ENCODE peak calls at places on chromosomes 5 and 9, in nine cellular contexts. T, N, R, L, E, G, Z, A and C are unnamed samples.

GRCh38 chr5:321233-321725 is at the start of gene AHRR:
- DNase-seq in T (peak), N (peak), R (no peak), L (no peak), E (no peak), G (no peak), Z (peak), A (peak), C (no peak)

GRCh38 chr5:19874811-19875210 is 113.2 kb downstream of the CDH18 start:
- DNase-seq in T (no peak), N (no peak), R (no peak), L (no peak), E (no peak), G (no peak), Z (no peak), A (no peak), C (no peak)

GRCh38 chr5:31962928-31963327 is 211.2 kb downstream of the GOLPH3 start:
- DNase-seq in T (peak), N (no peak), R (peak), L (no peak), E (no peak), G (no peak), Z (no peak), A (no peak), C (no peak)

GRCh38 chr9:350354-350753 is 135.7 kb downstream of the DOCK8 start:
- DNase-seq in T (no peak), N (no peak), R (no peak), L (no peak), E (no peak), G (no peak), Z (no peak), A (no peak), C (no peak)

GRCh38 chr9:68750179-68750685 is 45.2 kb downstream of the PIP5K1B start:
- DNase-seq in T (no peak), N (no peak), R (no peak), L (no peak), E (no peak), G (no peak), Z (no peak), A (no peak), C (peak)

GRCh38 chr9:91758491-91758981 is 191.5 kb downstream of the ROR2 start:
- DNase-seq in T (peak), N (peak), R (peak), L (no peak), E (no peak), G (no peak), Z (peak), A (peak), C (no peak)

GRCh38 chr5:153885166-153885565 is 153.5 kb downstream of the FAM114A2 start:
- DNase-seq in T (no peak), N (no peak), R (no peak), L (no peak), E (no peak), G (no peak), Z (no peak), A (no peak), C (no peak)

GRCh38 chr9:109986423-109987055 is 206.5 kb downstream of the PALM2AKAP2 start:
- DNase-seq in T (no peak), N (no peak), R (no peak), L (peak), E (no peak), G (peak), Z (peak), A (no peak), C (peak)

GRCh38 chr5:178859625-178860521 is at the start of gene ZNF354B:
- DNase-seq in T (peak), N (peak), R (peak), L (peak), E (peak), G (peak), Z (peak), A (peak), C (peak)

GRCh38 chr5:138755084-138755748 is 2.0 kb downstream of the CTNNA1 start:
- DNase-seq in T (no peak), N (peak), R (no peak), L (no peak), E (no peak), G (no peak), Z (no peak), A (no peak), C (no peak)

GRCh38 chr5:138754699-138755057 is 1.5 kb downstream of the CTNNA1 start:
- DNase-seq in T (no peak), N (no peak), R (peak), L (no peak), E (no peak), G (no peak), Z (no peak), A (no peak), C (no peak)

GRCh38 chr5:138752341-138752950 is 779 bp upstream of the CTNNA1 start:
- DNase-seq in T (peak), N (no peak), R (peak), L (no peak), E (no peak), G (no peak), Z (no peak), A (peak), C (no peak)

GRCh38 chr5:138753794-138754698 is 821 bp downstream of the CTNNA1 start:
- DNase-seq in T (peak), N (peak), R (peak), L (peak), E (peak), G (no peak), Z (peak), A (peak), C (peak)

DNA sequence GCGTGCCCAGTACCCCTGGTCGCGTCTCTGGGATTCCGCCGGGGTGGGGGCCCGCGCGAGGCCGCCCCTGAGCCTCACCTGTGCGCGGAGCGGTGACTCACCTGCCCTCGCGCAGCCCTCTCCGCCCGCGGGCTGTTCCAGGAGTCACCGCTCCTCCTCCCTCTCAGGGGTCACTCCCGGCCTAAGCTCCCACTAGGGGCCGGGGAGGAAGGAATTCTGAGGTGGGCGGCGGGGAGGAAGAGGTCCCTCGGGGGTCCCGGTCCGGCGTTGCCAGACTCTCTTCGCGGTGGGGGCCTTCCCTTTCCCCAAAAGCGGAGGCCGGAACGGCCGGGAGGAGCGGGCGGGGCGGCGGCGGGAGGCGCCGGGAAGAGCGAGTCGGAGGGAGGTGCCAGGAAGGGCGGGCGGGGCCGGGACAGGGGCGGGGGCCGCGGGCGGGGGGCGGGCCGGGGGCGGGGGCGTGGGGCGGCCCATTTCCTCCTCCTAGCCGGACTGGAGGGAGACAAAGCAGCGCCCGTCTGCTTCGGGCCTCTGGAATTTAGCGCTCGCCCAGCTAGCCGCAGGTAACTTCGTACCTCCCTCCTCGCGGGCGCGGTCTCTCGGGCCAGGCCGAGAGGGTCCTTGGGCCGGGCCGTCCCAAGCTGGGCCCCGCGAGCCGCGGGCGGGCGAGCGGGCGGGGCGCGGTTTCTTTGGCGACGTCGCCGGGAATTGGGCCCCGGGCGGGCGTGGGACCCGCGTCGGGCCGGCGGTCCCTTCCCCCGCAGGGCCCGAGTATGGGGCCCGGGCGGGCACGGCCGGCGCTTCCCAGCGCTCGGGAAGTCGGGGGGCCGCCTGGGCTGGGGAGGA is at the start of gene CTNNA1:
- DNase-seq in T (peak), N (peak), R (peak), L (no peak), E (peak), G (no peak), Z (peak), A (peak), C (no peak)
- H3K4me3 ChIP-seq in T (peak), N (peak), R (peak), L (peak), E (peak), G (peak), Z (peak), A (peak), C (peak)

GRCh38 chr5:150945501-150945900 is 40.7 kb upstream of the ZNF300 start:
- DNase-seq in T (no peak), N (no peak), R (no peak), L (no peak), E (no peak), G (no peak), Z (peak), A (no peak), C (no peak)

GRCh38 chr5:150948539-150948938 is 43.8 kb upstream of the ZNF300 start:
- DNase-seq in T (no peak), N (no peak), R (no peak), L (no peak), E (no peak), G (no peak), Z (no peak), A (no peak), C (no peak)

GRCh38 chr5:150946351-150946905 is 41.6 kb upstream of the ZNF300 start:
- DNase-seq in T (no peak), N (no peak), R (no peak), L (peak), E (peak), G (peak), Z (peak), A (no peak), C (peak)

DNA sequence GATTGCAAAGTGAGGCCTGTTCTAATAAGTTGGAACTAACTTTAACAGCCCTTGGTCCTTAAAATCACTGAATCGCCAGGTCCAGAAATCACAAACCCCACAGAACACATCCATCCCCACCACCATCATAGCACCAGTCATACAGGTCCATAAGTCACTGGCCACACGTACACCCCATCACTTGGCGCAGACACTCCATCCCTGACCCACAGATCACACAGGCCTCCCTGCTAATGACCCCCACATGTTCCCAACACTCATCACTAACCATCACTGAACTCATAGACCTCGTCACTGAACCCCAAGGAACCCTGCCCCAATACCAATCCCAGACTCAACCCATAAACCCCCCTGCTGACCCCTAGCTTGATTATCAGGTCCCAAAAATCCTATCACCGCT is 41.2 kb upstream of the ZNF300 start:
- DNase-seq in T (no peak), N (no peak), R (no peak), L (no peak), E (no peak), G (no peak), Z (no peak), A (no peak), C (no peak)
- H3K4me3 ChIP-seq in T (no peak), N (no peak), R (no peak), L (peak), E (peak), G (peak), Z (peak), A (no peak), C (peak)

GRCh38 chr9:132903574-132904495 is 25.1 kb downstream of the SPACA9 start:
- DNase-seq in T (no peak), N (no peak), R (no peak), L (no peak), E (no peak), G (no peak), Z (no peak), A (peak), C (no peak)
- H3K4me3 ChIP-seq in T (no peak), N (no peak), R (no peak), L (no peak), E (no peak), G (no peak), Z (no peak), A (peak), C (no peak)

GRCh38 chr9:97617939-97618416 is 15.2 kb downstream of the TSTD2 start:
- DNase-seq in T (no peak), N (peak), R (no peak), L (no peak), E (no peak), G (no peak), Z (no peak), A (no peak), C (no peak)

GRCh38 chr9:97615439-97616072 is 17.6 kb downstream of the TSTD2 start:
- DNase-seq in T (peak), N (peak), R (peak), L (no peak), E (no peak), G (peak), Z (peak), A (peak), C (peak)
- H3K4me3 ChIP-seq in T (no peak), N (no peak), R (no peak), L (no peak), E (no peak), G (no peak), Z (no peak), A (no peak), C (no peak)

DNA sequence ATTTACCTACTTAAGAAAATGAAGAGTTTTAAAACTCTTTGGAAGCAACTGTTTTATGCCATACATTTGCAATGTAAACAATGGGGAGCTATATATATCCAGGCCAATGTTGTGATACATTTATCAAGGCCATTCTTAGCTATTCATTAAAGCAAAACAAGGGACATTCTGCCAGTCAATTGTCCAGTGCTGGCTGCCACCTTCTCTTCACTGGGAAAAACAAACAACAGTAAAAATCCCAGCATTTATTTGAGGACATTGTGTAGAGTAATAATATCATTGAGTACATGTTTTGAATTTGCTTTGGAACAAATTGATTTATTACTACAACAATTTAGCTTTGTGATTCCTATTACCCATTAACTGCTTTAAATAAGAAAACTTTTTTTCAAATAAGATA is 1107.4 kb downstream of the DTWD2 start:
- DNase-seq in T (no peak), N (no peak), R (no peak), L (no peak), E (no peak), G (no peak), Z (no peak), A (no peak), C (no peak)
- H3K4me3 ChIP-seq in T (no peak), N (no peak), R (no peak), L (no peak), E (no peak), G (no peak), Z (no peak), A (no peak), C (no peak)

GRCh38 chr9:135288941-135289534 is 190.5 kb upstream of the PPP1R26 start:
- DNase-seq in T (no peak), N (no peak), R (peak), L (no peak), E (no peak), G (no peak), Z (no peak), A (no peak), C (no peak)

GRCh38 chr9:135291165-135291564 is 188.4 kb upstream of the PPP1R26 start:
- DNase-seq in T (no peak), N (no peak), R (no peak), L (no peak), E (no peak), G (no peak), Z (no peak), A (no peak), C (no peak)

GRCh38 chr9:135290566-135290965 is 189.0 kb upstream of the PPP1R26 start:
- DNase-seq in T (no peak), N (no peak), R (no peak), L (no peak), E (peak), G (no peak), Z (no peak), A (no peak), C (no peak)

GRCh38 chr9:135288054-135288453 is 191.5 kb upstream of the PPP1R26 start:
- DNase-seq in T (no peak), N (no peak), R (no peak), L (no peak), E (no peak), G (no peak), Z (no peak), A (no peak), C (no peak)

DNA sequence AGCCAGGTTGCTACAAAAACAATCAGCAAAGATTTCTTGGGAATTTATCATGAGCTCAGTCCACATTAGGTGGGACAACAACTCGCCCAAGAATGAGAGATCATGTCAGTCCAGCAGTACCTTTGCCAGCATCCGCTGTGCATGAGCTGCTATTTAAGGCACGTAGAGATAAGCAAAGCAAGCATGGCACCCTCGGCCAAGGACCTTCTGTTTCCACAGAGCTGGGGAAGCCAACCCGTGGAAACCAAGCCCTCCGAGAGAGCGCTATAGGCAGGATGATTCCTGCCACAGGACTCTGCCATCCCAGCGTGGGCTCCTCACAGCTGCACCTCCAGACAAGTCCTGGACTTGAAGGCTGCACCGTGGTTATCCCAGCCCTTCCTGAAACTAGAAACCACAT is 189.5 kb upstream of the PPP1R26 start:
- DNase-seq in T (peak), N (no peak), R (no peak), L (no peak), E (no peak), G (no peak), Z (no peak), A (no peak), C (no peak)
- H3K4me3 ChIP-seq in T (no peak), N (no peak), R (no peak), L (no peak), E (no peak), G (no peak), Z (no peak), A (no peak), C (no peak)

DNA sequence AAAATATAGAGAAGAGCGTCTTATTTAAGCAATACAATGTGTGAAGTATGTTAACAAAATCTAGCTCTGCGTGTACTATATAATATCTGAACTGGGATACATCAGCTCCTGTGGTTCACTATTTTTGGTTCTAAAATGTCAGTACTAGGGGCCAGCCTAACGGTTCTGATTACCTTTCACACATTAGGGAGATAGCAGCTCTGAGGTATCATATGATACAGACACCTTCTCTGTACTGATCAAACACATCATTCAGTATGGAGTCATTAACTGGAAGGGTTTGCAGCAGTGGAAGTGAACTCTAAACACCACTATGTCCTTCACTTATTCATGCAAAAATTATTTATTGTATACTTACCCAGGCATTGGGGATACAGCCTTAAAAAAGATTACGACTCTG is 2.1 kb upstream of the LNPEP start:
- DNase-seq in T (no peak), N (peak), R (no peak), L (no peak), E (no peak), G (no peak), Z (no peak), A (no peak), C (no peak)
- H3K4me3 ChIP-seq in T (peak), N (peak), R (peak), L (peak), E (peak), G (peak), Z (peak), A (peak), C (peak)